ENCODE peak calls at places on chromosomes 13 and 19, in eight cellular contexts. O is A549, G is lower lobe of right lung, D is tibial nerve, P is gastrocnemius medialis, Z is pancreas, X is fibroblast of lung, I is AG04450. M is an unnamed sample.
A peak's percentile ranks its signal among the peaks of the same experiment; 100 is the strongest.

GRCh38 chr13:74077847-74078246 is 56.4 kb downstream of the KLF12 start:
- DNase-seq in D (no peak), X (peak; percentile 40), I (no peak), O (no peak), P (no peak), G (no peak), Z (no peak), M (no peak)

GRCh38 chr19:8342316-8342683 is 762 bp downstream of the KANK3 start:
- DNase-seq in X (no peak), O (no peak), I (no peak), G (no peak), P (no peak), Z (no peak), D (no peak), M (no peak)

GRCh38 chr19:48452255-48452654 is 3.1 kb upstream of the KCNJ14 start:
- DNase-seq in O (no peak), G (no peak), I (no peak), P (no peak), X (no peak), Z (no peak), D (no peak), M (no peak)

GRCh38 chr13:79246575-79246949 is 159.5 kb downstream of the RBM26 start:
- DNase-seq in D (no peak), I (no peak), O (no peak), G (no peak), P (no peak), Z (no peak), X (no peak), M (no peak)

GRCh38 chr13:84132491-84132890 is 250.2 kb upstream of the SLITRK1 start:
- DNase-seq in G (no peak), D (no peak), X (no peak), P (no peak), I (no peak), O (no peak), Z (no peak), M (no peak)

GRCh38 chr13:45055902-45056648 is 64.2 kb upstream of the GTF2F2 start:
- DNase-seq in G (no peak), D (peak; percentile 14), O (no peak), I (no peak), X (peak; percentile 72), Z (no peak), P (peak; percentile 22), M (peak; percentile 88)

GRCh38 chr13:44380404-44381165 is 7.0 kb downstream of the SERP2 start:
- DNase-seq in P (no peak), G (no peak), X (no peak), Z (no peak), I (no peak), D (no peak), O (no peak), M (no peak)

GRCh38 chr13:51118809-51119431 is 7.8 kb upstream of the C13orf42 start:
- DNase-seq in G (no peak), X (no peak), P (no peak), O (no peak), I (no peak), Z (no peak), D (no peak), M (no peak)

GRCh38 chr19:3725640-3726310 is 17.6 kb downstream of the TJP3 start:
- DNase-seq in D (no peak), P (no peak), X (no peak), I (no peak), O (no peak), Z (peak; percentile 90), G (peak; percentile 68), M (no peak)

GRCh38 chr13:31236211-31236786 is 36.5 kb downstream of the B3GLCT start:
- DNase-seq in G (no peak), D (peak; percentile 21), P (no peak), Z (no peak), I (peak; percentile 15), O (no peak), X (peak; percentile 72), M (peak; percentile 28)

GRCh38 chr19:39052243-39052746 is 19.9 kb upstream of the FBXO27 start:
- DNase-seq in O (peak; percentile 75), X (peak; percentile 60), G (peak; percentile 81), P (no peak), D (peak; percentile 19), I (peak; percentile 20), Z (peak; percentile 62), M (no peak)

GRCh38 chr19:35123573-35123972 is 8.0 kb downstream of the FXYD3 start:
- DNase-seq in X (no peak), P (peak; percentile 74), Z (peak; percentile 59), D (peak; percentile 67), G (no peak), I (no peak), O (no peak), M (no peak)

GRCh38 chr13:111110054-111110453 is 5.1 kb upstream of the ARHGEF7 start:
- DNase-seq in O (no peak), P (no peak), D (no peak), X (no peak), Z (no peak), I (no peak), G (no peak), M (no peak)

GRCh38 chr19:13909430-13909829 is 3.4 kb downstream of the CC2D1A start:
- DNase-seq in G (no peak), D (no peak), I (no peak), O (no peak), P (no peak), X (no peak), Z (peak; percentile 60), M (no peak)

GRCh38 chr13:26561636-26562537 is 4.4 kb downstream of the WASF3 start:
- DNase-seq in O (no peak), Z (no peak), I (peak; percentile 20), G (no peak), P (peak; percentile 17), X (peak; percentile 46), D (no peak), M (peak; percentile 35)

GRCh38 chr13:32153056-32153455 is 121.5 kb downstream of the FRY start:
- DNase-seq in G (no peak), O (no peak), X (peak; percentile 83), Z (no peak), D (no peak), P (no peak), I (peak; percentile 36), M (no peak)

GRCh38 chr19:49528211-49528771 is 488 bp downstream of the RCN3 start:
- DNase-seq in D (no peak), O (no peak), Z (no peak), P (peak; percentile 24), I (no peak), G (no peak), X (no peak), M (no peak)

GRCh38 chr13:62278271-62278670 is 862.6 kb upstream of the PCDH20 start:
- DNase-seq in G (no peak), I (no peak), X (no peak), Z (no peak), D (no peak), P (no peak), O (no peak), M (no peak)

GRCh38 chr13:38394777-38395504 is 45.3 kb downstream of the UFM1 start:
- DNase-seq in D (no peak), I (no peak), P (no peak), G (no peak), X (no peak), O (no peak), Z (no peak), M (no peak)

DNA sequence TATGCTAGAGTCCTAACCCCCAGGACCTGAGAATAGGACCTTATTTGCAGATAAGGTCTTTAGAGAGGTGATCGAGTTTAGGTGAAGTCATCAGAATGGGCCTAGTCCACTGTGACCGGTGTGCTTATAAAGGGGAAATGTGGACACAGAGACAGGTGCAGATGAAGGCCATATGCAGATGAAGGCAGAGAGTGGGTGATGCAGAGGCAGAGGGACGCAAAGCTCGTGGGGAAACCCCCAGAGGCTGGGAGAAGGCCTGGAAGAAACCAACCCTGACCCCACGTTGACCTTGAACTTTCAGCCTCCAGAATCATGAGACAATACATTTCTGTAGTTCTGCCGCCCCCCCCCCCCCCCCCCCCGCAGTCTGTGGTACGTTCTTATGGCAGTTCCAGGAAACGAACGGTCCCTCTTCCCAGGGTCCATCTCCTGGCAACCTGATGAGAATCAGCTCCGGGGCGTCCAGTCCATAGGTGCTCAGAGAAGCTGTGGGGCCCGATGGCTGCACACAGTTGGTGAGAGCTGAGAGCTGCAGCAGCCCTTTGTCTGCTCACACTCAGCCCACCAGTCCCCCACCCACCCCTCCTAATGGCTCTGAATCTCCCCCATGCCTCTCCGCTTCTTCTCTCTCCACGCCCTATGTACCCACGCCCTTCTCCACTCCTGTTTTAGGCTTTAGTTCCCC is 218.2 kb upstream of the MAB21L1 start:
- DNase-seq in I (no peak), O (no peak), D (no peak), Z (no peak), X (no peak), G (no peak), P (no peak), M (no peak)
- H3K4me3 ChIP-seq in I (no peak overlapping the region), O (no peak overlapping the region), D (no peak overlapping the region), Z (no peak overlapping the region), X (no peak overlapping the region), G (no peak overlapping the region), P (no peak overlapping the region), M (no peak overlapping the region)

DNA sequence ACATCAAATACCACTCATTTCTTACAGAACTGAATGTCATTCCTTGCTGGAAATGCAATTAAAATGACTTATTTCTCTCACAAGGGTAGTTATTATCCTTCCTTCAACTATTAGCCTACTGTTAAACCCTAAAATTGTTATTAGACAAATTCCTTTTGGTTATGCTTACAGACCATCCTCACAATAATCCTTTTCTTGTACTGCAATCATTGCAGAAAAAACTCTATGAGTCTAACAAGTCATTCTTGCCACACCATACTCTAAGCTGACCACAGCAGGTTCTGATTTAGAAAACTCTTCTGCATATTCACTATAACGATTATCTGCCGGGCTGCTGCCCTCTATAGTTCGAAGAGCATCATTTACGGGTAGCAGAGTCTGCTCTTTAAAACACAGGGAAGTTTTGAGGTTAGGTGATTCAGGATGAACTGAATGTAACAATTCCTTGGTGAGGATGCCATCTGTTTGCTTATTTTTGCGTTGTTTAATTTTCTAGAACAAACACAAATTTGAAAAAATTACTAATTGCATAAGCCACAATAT is 38.2 kb downstream of the MTMR6 start:
- DNase-seq in I (no peak), G (no peak), D (peak; percentile 9), P (no peak), O (no peak), X (peak; percentile 41), Z (no peak), M (peak; percentile 24)
- TF ChIP-seq CTCF in I (peak; percentile 60), G (peak; percentile 18), D (peak; percentile 32), P (no peak), O (peak; percentile 14), X (peak; percentile 58), Z (no peak), M (peak; percentile 66)

DNA sequence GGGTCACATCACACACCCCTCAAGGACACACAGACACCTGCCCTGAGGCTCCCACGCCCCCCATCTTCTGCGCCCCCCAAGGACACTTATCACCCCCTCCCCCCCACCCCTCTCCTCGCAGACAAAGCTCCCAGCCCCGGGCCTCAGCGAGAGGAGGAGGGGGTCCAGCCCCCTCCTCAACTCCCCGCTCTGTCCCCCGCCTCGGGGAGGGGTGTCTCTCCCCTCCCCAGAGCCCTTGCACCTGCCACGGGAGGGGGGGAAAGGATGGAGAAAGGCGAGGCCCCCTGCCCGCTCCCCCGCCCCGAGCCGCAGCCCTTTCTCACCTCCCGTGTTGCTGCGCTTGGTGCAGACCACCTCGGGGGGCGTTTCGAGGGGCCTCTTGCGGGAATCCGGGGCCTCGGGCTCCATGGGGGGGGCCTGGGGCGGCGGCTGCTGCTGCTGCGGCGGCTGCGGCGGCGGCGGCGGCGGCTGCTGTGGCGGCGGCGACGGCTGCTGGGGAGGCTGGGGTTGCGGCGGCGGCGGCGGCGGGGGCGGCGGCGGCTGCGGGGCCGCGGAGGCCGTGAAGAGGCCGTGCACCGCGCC is 630 bp downstream of the NOVA2 start:
- DNase-seq in X (no peak), I (no peak), G (no peak), D (no peak), Z (no peak), O (no peak), P (no peak), M (no peak)
- H3K4me3 ChIP-seq in X (no peak overlapping the region), I (no peak overlapping the region), G (peak overlapping the region; percentile 52), D (peak overlapping the region; percentile 0), Z (peak overlapping the region; percentile 28), O (peak overlapping the region; percentile 55), P (peak overlapping the region; percentile 44), M (peak overlapping the region; percentile 24)

GRCh38 chr13:98791611-98792010 is 39.1 kb upstream of the SLC15A1 start:
- DNase-seq in Z (no peak), G (no peak), I (no peak), O (no peak), D (no peak), P (no peak), X (no peak), M (no peak)
- TF ChIP-seq CTCF in Z (no peak), G (no peak), I (no peak), O (no peak), D (no peak), P (no peak), X (no peak), M (no peak)